ENCODE peak calls at places on chromosome 18, in ten cellular contexts. One of them, this sample, is unnamed.
A peak's percentile ranks its signal among the peaks of the same experiment; 100 is the strongest.

GRCh38 chr18:79642626-79643025 is 37.0 kb upstream of the CTDP1 start:
- DNase-seq in AG04449: no peak
- DNase-seq in IMR-90: no peak
- DNase-seq in bronchial epithelial cell: peak; percentile 78
- DNase-seq in astrocyte of the spinal cord: no peak
- DNase-seq in BE2C: no peak
- DNase-seq in GM12865: no peak
- DNase-seq in omental fat pad: no peak
- DNase-seq in H1: no peak
- DNase-seq in cardiac fibroblast: peak; percentile 51
- DNase-seq in this sample: no peak

GRCh38 chr18:52060612-52061259 is 279.3 kb upstream of the DCC start:
- DNase-seq in AG04449: no peak
- DNase-seq in IMR-90: no peak
- DNase-seq in bronchial epithelial cell: no peak
- DNase-seq in astrocyte of the spinal cord: no peak
- DNase-seq in BE2C: no peak
- DNase-seq in GM12865: no peak
- DNase-seq in omental fat pad: no peak
- DNase-seq in H1: peak; percentile 46
- DNase-seq in cardiac fibroblast: no peak
- DNase-seq in this sample: no peak

GRCh38 chr18:62690416-62690815 is 24.9 kb upstream of the PHLPP1 start:
- DNase-seq in AG04449: no peak
- DNase-seq in IMR-90: no peak
- DNase-seq in bronchial epithelial cell: no peak
- DNase-seq in astrocyte of the spinal cord: no peak
- DNase-seq in BE2C: no peak
- DNase-seq in GM12865: no peak
- DNase-seq in omental fat pad: no peak
- DNase-seq in H1: no peak
- DNase-seq in cardiac fibroblast: no peak
- DNase-seq in this sample: no peak

GRCh38 chr18:63348508-63349136 is 18.4 kb downstream of the KDSR start:
- DNase-seq in AG04449: no peak
- DNase-seq in IMR-90: no peak
- DNase-seq in bronchial epithelial cell: no peak
- DNase-seq in astrocyte of the spinal cord: no peak
- DNase-seq in BE2C: no peak
- DNase-seq in GM12865: peak; percentile 44
- DNase-seq in omental fat pad: no peak
- DNase-seq in H1: no peak
- DNase-seq in cardiac fibroblast: no peak
- DNase-seq in this sample: no peak

GRCh38 chr18:77167276-77167675 is 34.7 kb upstream of the MBP start:
- DNase-seq in AG04449: no peak
- DNase-seq in IMR-90: no peak
- DNase-seq in bronchial epithelial cell: no peak
- DNase-seq in astrocyte of the spinal cord: no peak
- DNase-seq in BE2C: no peak
- DNase-seq in GM12865: no peak
- DNase-seq in omental fat pad: no peak
- DNase-seq in H1: no peak
- DNase-seq in cardiac fibroblast: no peak
- DNase-seq in this sample: no peak

GRCh38 chr18:56645415-56646016 is 5.6 kb upstream of the WDR7 start:
- DNase-seq in AG04449: no peak
- DNase-seq in IMR-90: no peak
- DNase-seq in bronchial epithelial cell: peak; percentile 16
- DNase-seq in astrocyte of the spinal cord: no peak
- DNase-seq in BE2C: no peak
- DNase-seq in GM12865: peak; percentile 36
- DNase-seq in omental fat pad: no peak
- DNase-seq in H1: no peak
- DNase-seq in cardiac fibroblast: no peak
- DNase-seq in this sample: no peak

GRCh38 chr18:72675394-72675793 is 131.3 kb upstream of the CBLN2 start:
- DNase-seq in AG04449: no peak
- DNase-seq in IMR-90: no peak
- DNase-seq in bronchial epithelial cell: no peak
- DNase-seq in astrocyte of the spinal cord: no peak
- DNase-seq in BE2C: no peak
- DNase-seq in GM12865: peak; percentile 4
- DNase-seq in omental fat pad: no peak
- DNase-seq in H1: no peak
- DNase-seq in cardiac fibroblast: peak; percentile 38
- DNase-seq in this sample: no peak

GRCh38 chr18:61825386-61825785 is 67.4 kb downstream of the RNF152 start:
- DNase-seq in AG04449: peak; percentile 26
- DNase-seq in IMR-90: peak; percentile 71
- DNase-seq in bronchial epithelial cell: no peak
- DNase-seq in astrocyte of the spinal cord: peak; percentile 63
- DNase-seq in BE2C: no peak
- DNase-seq in GM12865: no peak
- DNase-seq in omental fat pad: no peak
- DNase-seq in H1: no peak
- DNase-seq in cardiac fibroblast: peak; percentile 13
- DNase-seq in this sample: no peak

GRCh38 chr18:23126352-23127056 is 8.8 kb upstream of the CABLES1 start:
- DNase-seq in AG04449: no peak
- DNase-seq in IMR-90: no peak
- DNase-seq in bronchial epithelial cell: no peak
- DNase-seq in astrocyte of the spinal cord: no peak
- DNase-seq in BE2C: no peak
- DNase-seq in GM12865: no peak
- DNase-seq in omental fat pad: no peak
- DNase-seq in H1: no peak
- DNase-seq in cardiac fibroblast: no peak
- DNase-seq in this sample: no peak

GRCh38 chr18:60007641-60008040 is 107.8 kb downstream of the PMAIP1 start:
- DNase-seq in AG04449: no peak
- DNase-seq in IMR-90: no peak
- DNase-seq in bronchial epithelial cell: no peak
- DNase-seq in astrocyte of the spinal cord: no peak
- DNase-seq in BE2C: no peak
- DNase-seq in GM12865: no peak
- DNase-seq in omental fat pad: no peak
- DNase-seq in H1: no peak
- DNase-seq in cardiac fibroblast: no peak
- DNase-seq in this sample: no peak

GRCh38 chr18:60003610-60004185 is 103.9 kb downstream of the PMAIP1 start:
- DNase-seq in AG04449: no peak
- DNase-seq in IMR-90: no peak
- DNase-seq in bronchial epithelial cell: no peak
- DNase-seq in astrocyte of the spinal cord: no peak
- DNase-seq in BE2C: no peak
- DNase-seq in GM12865: no peak
- DNase-seq in omental fat pad: no peak
- DNase-seq in H1: no peak
- DNase-seq in cardiac fibroblast: no peak
- DNase-seq in this sample: no peak
- TF ChIP-seq CTCF in AG04449: no peak
- TF ChIP-seq CTCF in IMR-90: no peak
- TF ChIP-seq CTCF in bronchial epithelial cell: no peak
- TF ChIP-seq CTCF in astrocyte of the spinal cord: no peak
- TF ChIP-seq CTCF in BE2C: no peak
- TF ChIP-seq CTCF in GM12865: no peak
- TF ChIP-seq CTCF in omental fat pad: no peak
- TF ChIP-seq CTCF in H1: no peak
- TF ChIP-seq CTCF in cardiac fibroblast: no peak
- TF ChIP-seq CTCF in this sample: no peak

DNA sequence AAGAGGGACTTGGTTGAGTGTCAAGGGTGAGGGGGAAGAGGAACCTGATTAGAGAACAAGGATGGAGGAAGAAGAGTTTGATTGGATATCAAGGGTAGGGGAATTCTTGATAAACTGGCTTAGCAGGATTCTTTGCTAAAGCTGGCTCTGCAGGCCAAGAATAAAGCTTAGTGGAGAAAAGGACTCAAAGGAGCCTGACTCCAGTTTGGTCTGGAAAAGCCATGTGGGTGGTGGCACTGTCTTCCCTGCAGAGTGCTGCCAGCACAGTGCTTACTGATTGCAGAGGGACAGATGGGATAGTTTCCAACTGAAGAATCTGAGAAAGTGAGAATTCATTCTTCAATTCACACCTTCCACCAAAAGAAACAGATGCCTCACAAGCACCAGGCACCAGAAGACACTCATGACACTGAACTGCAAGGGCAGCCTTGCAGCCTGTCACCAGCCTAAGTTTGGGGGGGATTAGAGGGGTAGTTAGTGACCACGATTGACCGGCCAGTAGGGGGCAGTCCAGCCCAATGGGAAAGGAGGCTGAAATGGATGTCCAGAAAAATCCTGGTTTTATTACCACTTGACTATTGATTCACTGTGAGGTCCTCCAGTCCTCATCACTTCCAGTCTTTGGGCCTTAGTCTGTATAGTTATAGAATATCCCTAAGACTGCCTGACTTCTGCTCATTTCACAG is 334.5 kb downstream of the SMAD2 start:
- DNase-seq in AG04449: no peak
- DNase-seq in IMR-90: no peak
- DNase-seq in bronchial epithelial cell: peak; percentile 10
- DNase-seq in astrocyte of the spinal cord: no peak
- DNase-seq in BE2C: peak; percentile 32
- DNase-seq in GM12865: peak; percentile 47
- DNase-seq in omental fat pad: no peak
- DNase-seq in H1: peak; percentile 86
- DNase-seq in cardiac fibroblast: no peak
- DNase-seq in this sample: no peak
- TF ChIP-seq CTCF in AG04449: peak; percentile 11
- TF ChIP-seq CTCF in IMR-90: peak; percentile 29
- TF ChIP-seq CTCF in bronchial epithelial cell: no peak
- TF ChIP-seq CTCF in astrocyte of the spinal cord: peak; percentile 11
- TF ChIP-seq CTCF in BE2C: peak; percentile 53
- TF ChIP-seq CTCF in GM12865: peak; percentile 68
- TF ChIP-seq CTCF in omental fat pad: no peak
- TF ChIP-seq CTCF in H1: peak; percentile 83
- TF ChIP-seq CTCF in cardiac fibroblast: no peak
- TF ChIP-seq CTCF in this sample: no peak

DNA sequence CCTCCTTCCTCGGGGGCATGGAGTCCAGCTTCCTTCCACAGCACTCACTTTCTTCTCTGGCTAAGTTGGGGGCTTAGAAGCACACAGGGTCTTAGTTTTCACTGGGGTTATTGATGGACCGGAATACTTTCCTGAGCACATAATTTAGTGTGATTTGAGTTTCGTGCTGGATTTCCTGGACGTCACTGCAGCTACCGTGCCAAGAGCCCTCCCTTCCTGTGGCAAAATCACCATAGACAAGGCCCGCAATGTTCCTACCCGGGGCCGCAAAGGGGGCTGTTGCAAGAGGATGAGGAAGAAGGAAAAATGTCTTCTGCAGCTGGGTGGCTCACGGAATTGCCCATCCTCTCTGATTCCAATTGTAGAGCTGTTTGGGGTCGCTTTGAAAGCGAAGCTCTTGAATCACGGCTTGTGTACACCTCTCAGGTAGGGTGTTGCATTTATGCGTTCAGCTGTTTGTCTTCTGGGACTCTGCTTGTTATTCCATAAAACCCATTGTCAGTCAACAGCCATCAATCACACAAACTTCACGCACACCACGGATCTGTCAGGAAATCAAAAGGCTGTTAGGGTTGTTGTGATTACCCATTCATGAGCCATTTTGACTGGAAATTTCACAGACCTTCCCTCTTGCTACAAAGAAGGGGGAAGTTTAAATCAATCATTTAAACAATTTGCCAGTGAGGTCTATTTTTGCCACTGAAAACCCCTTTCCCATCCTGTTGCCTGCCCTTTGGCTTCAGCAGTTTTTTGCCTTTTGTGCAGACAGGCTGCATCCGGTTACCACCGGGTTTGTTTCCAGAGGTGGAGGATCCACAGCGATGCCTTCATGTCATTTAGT is 36.0 kb downstream of the SMIM21 start:
- DNase-seq in AG04449: no peak
- DNase-seq in IMR-90: no peak
- DNase-seq in bronchial epithelial cell: no peak
- DNase-seq in astrocyte of the spinal cord: no peak
- DNase-seq in BE2C: no peak
- DNase-seq in GM12865: no peak
- DNase-seq in omental fat pad: no peak
- DNase-seq in H1: no peak
- DNase-seq in cardiac fibroblast: no peak
- DNase-seq in this sample: no peak
- TF ChIP-seq CTCF in AG04449: no peak
- TF ChIP-seq CTCF in IMR-90: no peak
- TF ChIP-seq CTCF in bronchial epithelial cell: no peak
- TF ChIP-seq CTCF in astrocyte of the spinal cord: no peak
- TF ChIP-seq CTCF in BE2C: no peak
- TF ChIP-seq CTCF in GM12865: no peak
- TF ChIP-seq CTCF in omental fat pad: no peak
- TF ChIP-seq CTCF in H1: no peak
- TF ChIP-seq CTCF in cardiac fibroblast: no peak
- TF ChIP-seq CTCF in this sample: no peak

GRCh38 chr18:49648326-49648725 is 86.5 kb downstream of the LIPG start:
- DNase-seq in AG04449: no peak
- DNase-seq in IMR-90: no peak
- DNase-seq in bronchial epithelial cell: no peak
- DNase-seq in astrocyte of the spinal cord: no peak
- DNase-seq in BE2C: no peak
- DNase-seq in GM12865: no peak
- DNase-seq in omental fat pad: no peak
- DNase-seq in H1: no peak
- DNase-seq in cardiac fibroblast: no peak
- DNase-seq in this sample: no peak

GRCh38 chr18:49650426-49650891 is 88.6 kb downstream of the LIPG start:
- DNase-seq in AG04449: no peak
- DNase-seq in IMR-90: no peak
- DNase-seq in bronchial epithelial cell: no peak
- DNase-seq in astrocyte of the spinal cord: no peak
- DNase-seq in BE2C: no peak
- DNase-seq in GM12865: no peak
- DNase-seq in omental fat pad: no peak
- DNase-seq in H1: no peak
- DNase-seq in cardiac fibroblast: no peak
- DNase-seq in this sample: no peak

GRCh38 chr18:49647496-49648168 is 85.8 kb downstream of the LIPG start:
- DNase-seq in AG04449: no peak
- DNase-seq in IMR-90: peak; percentile 69
- DNase-seq in bronchial epithelial cell: no peak
- DNase-seq in astrocyte of the spinal cord: peak; percentile 48
- DNase-seq in BE2C: no peak
- DNase-seq in GM12865: no peak
- DNase-seq in omental fat pad: no peak
- DNase-seq in H1: no peak
- DNase-seq in cardiac fibroblast: no peak
- DNase-seq in this sample: no peak

GRCh38 chr18:49646864-49647263 is 85.0 kb downstream of the LIPG start:
- DNase-seq in AG04449: no peak
- DNase-seq in IMR-90: no peak
- DNase-seq in bronchial epithelial cell: no peak
- DNase-seq in astrocyte of the spinal cord: no peak
- DNase-seq in BE2C: no peak
- DNase-seq in GM12865: no peak
- DNase-seq in omental fat pad: no peak
- DNase-seq in H1: no peak
- DNase-seq in cardiac fibroblast: no peak
- DNase-seq in this sample: no peak

DNA sequence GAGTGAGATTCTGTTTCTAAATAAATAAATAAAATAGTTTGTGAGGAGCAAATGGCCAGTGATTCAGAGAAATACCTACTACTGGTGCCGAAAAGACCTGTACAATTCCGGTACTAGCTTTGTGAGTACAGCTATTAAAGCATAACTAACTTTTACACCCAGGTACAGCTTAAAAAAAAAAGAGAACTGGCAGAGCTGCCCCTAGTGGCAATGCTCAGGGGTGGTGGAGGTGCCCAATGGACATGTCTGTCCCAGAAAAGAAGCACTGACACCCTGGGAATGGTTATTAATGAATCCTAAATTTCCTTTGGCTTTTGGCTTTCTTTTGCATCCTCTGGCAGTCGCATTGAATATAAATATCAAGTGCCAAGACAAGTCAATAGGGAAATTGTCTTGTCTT is 87.0 kb downstream of the LIPG start:
- DNase-seq in AG04449: no peak
- DNase-seq in IMR-90: no peak
- DNase-seq in bronchial epithelial cell: no peak
- DNase-seq in astrocyte of the spinal cord: no peak
- DNase-seq in BE2C: no peak
- DNase-seq in GM12865: no peak
- DNase-seq in omental fat pad: no peak
- DNase-seq in H1: no peak
- DNase-seq in cardiac fibroblast: no peak
- DNase-seq in this sample: no peak
- TF ChIP-seq CTCF in AG04449: no peak
- TF ChIP-seq CTCF in IMR-90: no peak
- TF ChIP-seq CTCF in bronchial epithelial cell: peak; percentile 42
- TF ChIP-seq CTCF in astrocyte of the spinal cord: no peak
- TF ChIP-seq CTCF in BE2C: peak; percentile 15
- TF ChIP-seq CTCF in GM12865: peak; percentile 20
- TF ChIP-seq CTCF in omental fat pad: no peak
- TF ChIP-seq CTCF in H1: peak; percentile 30
- TF ChIP-seq CTCF in cardiac fibroblast: peak; percentile 19
- TF ChIP-seq CTCF in this sample: no peak